ENCODE peak calls at places on chromosomes 5 and 9, in four cellular contexts. U, O, M and L are unnamed samples.

GRCh38 chr5:17182494-17182893 is 34.9 kb upstream of the BASP1 start:
- DNase-seq in U (no peak), O (no peak), M (no peak), L (no peak)

GRCh38 chr5:168683247-168683926 is 104.2 kb upstream of the PANK3 start:
- DNase-seq in U (no peak), O (no peak), M (no peak), L (no peak)

GRCh38 chr9:16121593-16121992 is 568.8 kb downstream of the CCDC171 start:
- DNase-seq in U (no peak), O (no peak), M (no peak), L (no peak)

GRCh38 chr9:72946318-72946717 is 6.5 kb downstream of the ALDH1A1 start:
- DNase-seq in U (no peak), O (no peak), M (no peak), L (no peak)

GRCh38 chr9:133733074-133733408 is 5.1 kb downstream of the SARDH start:
- DNase-seq in U (no peak), O (peak), M (no peak), L (peak)

GRCh38 chr5:143890475-143890874 is 78.5 kb downstream of the HMHB1 start:
- DNase-seq in U (no peak), O (no peak), M (no peak), L (no peak)

GRCh38 chr9:72006481-72006880 is 53.9 kb downstream of the C9orf57 start:
- DNase-seq in U (no peak), O (no peak), M (no peak), L (no peak)

GRCh38 chr9:85040806-85041575 is 371.5 kb downstream of the NTRK2 start:
- DNase-seq in U (no peak), O (no peak), M (no peak), L (no peak)

GRCh38 chr5:19608434-19608833 is 379.6 kb downstream of the CDH18 start:
- DNase-seq in U (no peak), O (no peak), M (no peak), L (no peak)

GRCh38 chr5:149497357-149497756 is 53.9 kb downstream of the CSNK1A1 start:
- DNase-seq in U (no peak), O (no peak), M (no peak), L (no peak)

GRCh38 chr9:71446499-71447411 is 321.6 kb downstream of the CEMIP2 start:
- DNase-seq in U (no peak), O (peak), M (peak), L (peak)

GRCh38 chr9:18359335-18359734 is 114.6 kb upstream of the ADAMTSL1 start:
- DNase-seq in U (no peak), O (no peak), M (no peak), L (no peak)

GRCh38 chr5:37165761-37166160 is 83.4 kb downstream of the CPLANE1 start:
- DNase-seq in U (no peak), O (no peak), M (no peak), L (no peak)

GRCh38 chr5:114221807-114222206 is 140.1 kb upstream of the KCNN2 start:
- DNase-seq in U (no peak), O (no peak), M (no peak), L (no peak)

GRCh38 chr5:149448831-149449714 is 70.0 kb upstream of the IL17B start:
- DNase-seq in U (no peak), O (no peak), M (no peak), L (no peak)

GRCh38 chr9:133509179-133510083 is 15.3 kb downstream of the MYMK start:
- DNase-seq in U (no peak), O (peak), M (peak), L (no peak)

GRCh38 chr5:133831506-133832224 is 136.8 kb downstream of the C5orf15 start:
- DNase-seq in U (no peak), O (no peak), M (no peak), L (no peak)

GRCh38 chr5:137622850-137623249 is 113.0 kb downstream of the KLHL3 start:
- DNase-seq in U (peak), O (peak), M (peak), L (no peak)

GRCh38 chr5:33315170-33315569 is 125.6 kb upstream of the TARS1 start:
- DNase-seq in U (no peak), O (no peak), M (no peak), L (no peak)

GRCh38 chr9:110900917-110901316 is 137.4 kb downstream of the LPAR1 start:
- DNase-seq in U (no peak), O (no peak), M (no peak), L (no peak)

GRCh38 chr5:102807878-102808502 is 52.9 kb downstream of the PAM start:
- DNase-seq in U (no peak), O (no peak), M (no peak), L (no peak)

GRCh38 chr5:178221203-178221771 is 11.3 kb downstream of the PHYKPL start:
- DNase-seq in U (no peak), O (no peak), M (no peak), L (no peak)

GRCh38 chr9:78295731-78296130 is 1.2 kb upstream of the PSAT1 start:
- DNase-seq in U (no peak), O (no peak), M (no peak), L (no peak)

GRCh38 chr5:9782806-9783560 is 152.8 kb upstream of the TAS2R1 start:
- DNase-seq in U (no peak), O (no peak), M (no peak), L (no peak)

DNA sequence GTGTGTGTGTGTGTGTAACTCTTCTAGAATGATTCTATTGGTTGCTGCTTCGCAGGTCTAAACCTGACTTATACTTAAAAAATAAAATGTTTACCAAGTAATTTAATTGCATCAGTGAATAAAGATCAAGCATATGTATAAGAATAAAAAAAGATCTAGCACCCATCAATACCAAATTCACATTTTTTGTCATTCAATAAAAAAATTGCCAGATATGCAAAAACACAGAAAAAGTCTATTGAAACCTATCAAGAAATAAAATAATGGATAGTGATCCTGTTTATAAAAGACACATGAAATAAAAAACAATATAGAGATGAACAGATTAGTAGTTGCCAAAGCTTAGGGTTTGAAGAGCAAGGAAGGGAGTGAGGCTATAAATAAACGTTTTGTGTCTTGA is 2095.0 kb upstream of the ACO1 start:
- DNase-seq in U (no peak), O (no peak), M (no peak), L (no peak)
- H3K4me3 ChIP-seq in U (no peak), O (no peak), M (no peak), L (no peak)

GRCh38 chr9:121483473-121484031 is 16.1 kb downstream of the GGTA1 start:
- DNase-seq in U (no peak), O (no peak), M (no peak), L (no peak)

GRCh38 chr9:121483049-121483448 is 16.6 kb downstream of the GGTA1 start:
- DNase-seq in U (no peak), O (no peak), M (no peak), L (no peak)

GRCh38 chr9:121484659-121485446 is 14.8 kb downstream of the GGTA1 start:
- DNase-seq in U (no peak), O (no peak), M (no peak), L (no peak)

GRCh38 chr9:121489344-121489743 is 10.3 kb downstream of the GGTA1 start:
- DNase-seq in U (no peak), O (no peak), M (no peak), L (no peak)

DNA sequence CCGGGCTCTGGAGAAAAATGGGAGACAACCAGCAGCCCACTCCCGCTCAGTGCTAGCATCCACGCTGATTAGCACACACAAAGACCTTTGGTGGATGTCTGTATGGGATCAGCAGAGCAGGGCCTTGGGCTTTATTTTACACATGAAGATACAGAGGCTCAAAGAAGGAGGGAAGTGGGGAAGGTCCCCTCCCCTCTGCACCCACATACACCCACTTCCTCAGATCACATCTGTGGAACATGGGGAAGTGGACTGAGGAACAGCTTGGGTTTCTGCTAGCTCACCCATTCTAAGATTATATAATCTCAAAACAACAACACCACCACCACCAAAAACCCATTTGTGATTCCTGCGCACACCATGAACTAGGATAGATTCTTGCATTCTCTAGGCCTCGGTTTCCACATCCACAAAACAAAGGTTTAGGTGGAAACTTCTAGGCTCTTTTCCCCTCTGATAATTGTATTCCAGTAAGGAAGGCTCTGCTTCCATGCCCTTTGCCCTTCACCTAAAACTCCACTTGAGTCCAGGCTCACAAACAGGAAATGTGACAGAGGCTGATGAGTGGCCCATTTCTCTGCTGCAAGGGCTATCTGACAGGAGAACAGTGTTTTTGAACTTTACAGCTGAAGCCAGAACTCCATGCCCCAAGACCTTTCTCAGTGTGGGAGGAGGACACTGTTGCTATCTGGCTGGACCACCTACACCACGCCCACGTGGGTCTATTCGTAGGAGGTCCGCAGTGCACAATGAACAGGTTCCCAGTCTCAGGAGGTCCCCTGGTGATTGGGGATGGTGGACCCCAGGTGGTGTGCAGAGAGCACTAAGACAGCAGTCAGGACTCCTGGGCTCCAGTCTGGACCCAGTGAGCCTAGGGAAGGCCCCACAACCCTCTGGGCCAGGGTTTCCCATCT is 13.8 kb downstream of the GGTA1 start:
- DNase-seq in U (no peak), O (no peak), M (no peak), L (no peak)
- H3K27ac ChIP-seq in U (peak), O (peak), M (peak), L (no peak)

GRCh38 chr9:3398232-3398648 is 127.6 kb downstream of the RFX3 start:
- DNase-seq in U (no peak), O (no peak), M (no peak), L (no peak)
- TF ChIP-seq CTCF in U (no peak), O (no peak), M (no peak), L (no peak)

GRCh38 chr5:107809201-107810034 is 138.7 kb upstream of the EFNA5 start:
- DNase-seq in U (no peak), O (no peak), M (no peak), L (no peak)

GRCh38 chr5:107806271-107806670 is 135.5 kb upstream of the EFNA5 start:
- DNase-seq in U (no peak), O (no peak), M (no peak), L (no peak)

GRCh38 chr5:107806705-107807104 is 136.0 kb upstream of the EFNA5 start:
- DNase-seq in U (no peak), O (no peak), M (no peak), L (no peak)

GRCh38 chr5:107805819-107806218 is 135.1 kb upstream of the EFNA5 start:
- DNase-seq in U (no peak), O (no peak), M (no peak), L (no peak)

DNA sequence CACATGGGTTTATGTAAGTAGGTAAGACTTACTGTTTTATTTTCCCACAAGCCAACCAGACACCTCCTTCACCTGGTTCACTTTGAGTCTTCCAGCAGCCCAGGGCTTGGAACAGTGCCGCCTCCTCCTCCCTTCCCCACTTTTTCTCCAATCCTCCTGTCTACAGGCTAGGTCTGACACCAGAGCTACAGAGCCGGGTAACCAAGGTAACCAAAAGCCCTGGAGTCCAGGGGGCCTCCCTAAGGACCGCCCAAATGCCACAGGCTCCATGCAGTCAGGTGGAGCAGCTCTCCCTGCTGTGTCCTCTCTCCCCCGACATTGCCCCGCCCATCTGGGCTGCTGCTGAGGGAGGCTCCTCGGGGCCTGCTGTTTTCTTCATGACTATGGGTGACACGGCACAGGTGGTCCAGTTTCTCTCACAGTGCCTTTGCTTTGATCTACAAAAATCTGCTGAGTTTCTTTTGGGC is 138.0 kb upstream of the EFNA5 start:
- DNase-seq in U (no peak), O (no peak), M (no peak), L (no peak)
- H3K4me3 ChIP-seq in U (no peak), O (no peak), M (no peak), L (no peak)

DNA sequence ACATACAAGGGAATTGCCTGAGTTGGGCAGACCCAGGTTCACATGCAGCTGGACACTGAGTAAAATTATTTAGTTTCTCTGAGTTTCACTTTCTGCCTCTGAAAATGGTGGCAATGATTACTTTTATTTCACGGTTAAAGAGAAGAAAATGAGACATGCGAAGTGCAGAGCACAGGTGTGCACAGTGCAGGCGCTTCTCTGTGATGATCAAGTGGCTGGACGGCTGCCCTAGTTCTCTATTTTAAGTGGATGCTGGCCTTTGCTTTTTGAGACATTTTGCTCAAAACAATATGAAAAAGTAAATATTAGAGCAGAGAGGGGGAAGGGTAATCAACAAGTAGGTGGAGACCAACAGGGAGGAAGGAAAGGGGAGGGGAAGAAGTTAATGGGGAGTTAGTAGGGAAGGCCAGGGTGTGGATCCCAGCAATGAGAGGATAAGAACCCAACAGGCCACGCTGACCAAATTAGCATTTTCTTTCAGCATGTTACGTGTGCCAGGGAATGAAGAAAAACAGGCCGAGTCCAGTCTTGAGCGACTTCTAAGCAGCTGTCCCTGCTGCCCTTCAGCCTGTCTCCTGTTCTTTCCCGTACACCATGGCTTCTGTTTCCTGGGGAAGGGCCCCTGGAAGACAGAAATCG is 16.1 kb downstream of the SNX18 start:
- DNase-seq in U (no peak), O (no peak), M (no peak), L (no peak)
- H3K27ac ChIP-seq in U (peak), O (peak), M (peak), L (no peak)